ENCODE peak calls at places on chromosomes 16 and 17, in nine cellular contexts. E, U, O, M, P, B, K, T and J are unnamed samples.
A peak's percentile ranks its signal among the peaks of the same experiment; 100 is the strongest.

GRCh38 chr17:61627658-61628057 is 36.6 kb upstream of the NACA2 start:
- DNase-seq in E (no peak), U (no peak), O (no peak), M (no peak), P (no peak), B (no peak), K (no peak), T (no peak), J (no peak)

GRCh38 chr17:6639651-6640535 is 618 bp downstream of the KIAA0753 start:
- DNase-seq in E (no peak), U (peak; percentile 29), O (peak; percentile 38), M (peak; percentile 89), P (peak; percentile 27), B (no peak), K (no peak), T (peak; percentile 41), J (no peak)

GRCh38 chr17:71302721-71303549 is 817.9 kb upstream of the SOX9 start:
- DNase-seq in E (no peak), U (no peak), O (no peak), M (no peak), P (no peak), B (no peak), K (no peak), T (no peak), J (no peak)

GRCh38 chr17:4604111-4604644 is 19.8 kb downstream of the SMTNL2 start:
- DNase-seq in E (peak; percentile 65), U (peak; percentile 23), O (peak; percentile 62), M (peak; percentile 71), P (no peak), B (no peak), K (peak; percentile 60), T (peak; percentile 87), J (peak; percentile 34)

GRCh38 chr16:86931410-86931941 is 353.1 kb downstream of the FOXL1 start:
- DNase-seq in E (no peak), U (peak; percentile 18), O (peak; percentile 89), M (peak; percentile 79), P (no peak), B (no peak), K (no peak), T (peak; percentile 84), J (peak; percentile 16)

GRCh38 chr17:20230924-20231323 is 221.8 kb downstream of the SPECC1 start:
- DNase-seq in E (no peak), U (no peak), O (no peak), M (no peak), P (no peak), B (no peak), K (no peak), T (no peak), J (no peak)

GRCh38 chr17:8621585-8621984 is 8.9 kb downstream of the MYH10 start:
- DNase-seq in E (no peak), U (no peak), O (peak; percentile 59), M (no peak), P (no peak), B (no peak), K (no peak), T (no peak), J (no peak)

GRCh38 chr16:30104492-30104891 is 8.5 kb upstream of the YPEL3 start:
- DNase-seq in E (peak; percentile 58), U (no peak), O (no peak), M (no peak), P (no peak), B (no peak), K (no peak), T (no peak), J (no peak)

GRCh38 chr16:25419681-25420080 is 162.0 kb upstream of the ZKSCAN2 start:
- DNase-seq in E (no peak), U (no peak), O (no peak), M (no peak), P (no peak), B (no peak), K (no peak), T (no peak), J (no peak)

GRCh38 chr17:77593081-77593480 is 365.4 kb upstream of the TNRC6C start:
- DNase-seq in E (no peak), U (no peak), O (no peak), M (peak; percentile 24), P (no peak), B (no peak), K (no peak), T (no peak), J (no peak)

GRCh38 chr16:48041861-48042435 is 113.8 kb downstream of the ABCC12 start:
- DNase-seq in E (no peak), U (peak; percentile 2), O (no peak), M (no peak), P (no peak), B (no peak), K (no peak), T (no peak), J (no peak)

GRCh38 chr17:32590974-32591373 is 104.2 kb downstream of the CDK5R1 start:
- DNase-seq in E (no peak), U (no peak), O (no peak), M (no peak), P (no peak), B (no peak), K (no peak), T (no peak), J (peak; percentile 13)

GRCh38 chr16:66604376-66605176 is at the start of gene CMTM3:
- DNase-seq in E (peak; percentile 59), U (peak; percentile 64), O (peak; percentile 45), M (peak; percentile 88), P (peak; percentile 67), B (no peak), K (peak; percentile 73), T (peak; percentile 66), J (peak; percentile 56)

GRCh38 chr17:61073799-61074513 is 325.7 kb upstream of the TBX2 start:
- DNase-seq in E (no peak), U (no peak), O (no peak), M (no peak), P (no peak), B (no peak), K (no peak), T (no peak), J (no peak)

GRCh38 chr17:49387374-49388289 is 25.6 kb upstream of the ZNF652 start:
- DNase-seq in E (no peak), U (no peak), O (no peak), M (no peak), P (no peak), B (no peak), K (no peak), T (no peak), J (no peak)

GRCh38 chr16:14364386-14365199 is 265.5 kb downstream of the PARN start:
- DNase-seq in E (peak; percentile 35), U (peak; percentile 83), O (peak; percentile 89), M (no peak), P (no peak), B (no peak), K (no peak), T (no peak), J (no peak)

DNA sequence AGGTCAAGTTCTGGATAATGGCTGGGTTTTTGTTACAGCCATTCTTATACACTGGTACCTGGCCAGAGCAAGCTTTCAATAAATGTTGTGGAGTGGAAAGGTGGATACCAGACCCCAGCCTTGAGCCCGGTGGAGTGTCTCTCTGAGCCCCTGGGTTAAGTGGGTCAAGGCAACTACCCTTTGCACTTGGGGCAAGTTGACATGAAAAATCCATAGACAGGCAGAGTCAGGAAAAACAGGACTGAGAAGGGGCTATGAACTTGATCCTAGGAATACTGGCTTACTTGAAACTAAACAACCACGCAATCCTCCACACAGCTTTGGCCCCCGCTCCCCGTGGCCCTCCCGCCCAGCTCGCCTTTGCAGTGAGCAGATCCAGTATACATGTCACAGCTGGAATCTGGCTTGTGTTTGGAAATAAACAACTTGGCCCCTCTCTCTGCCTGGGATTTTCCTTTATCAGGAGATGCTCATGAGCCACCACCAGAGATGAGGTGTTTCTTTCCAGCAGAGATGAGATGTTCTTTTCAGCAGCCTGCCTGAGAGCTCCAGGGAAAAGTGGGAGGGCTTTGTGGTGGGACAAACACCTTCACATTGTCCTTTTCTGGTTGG is 65.9 kb downstream of the KSR1 start:
- DNase-seq in E (no peak), U (no peak), O (no peak), M (peak; percentile 20), P (no peak), B (no peak), K (no peak), T (no peak), J (no peak)
- H3K4me1 ChIP-seq in E (peaks cover 3% of the 10 kb centered on the region), U (peaks cover 41% of the 10 kb centered on the region), O (peaks cover 43% of the 10 kb centered on the region), M (peaks cover 61% of the 10 kb centered on the region), P (no peaks in the 10 kb centered on the region), B (no peaks in the 10 kb centered on the region), K (no peaks in the 10 kb centered on the region), T (peaks cover 16% of the 10 kb centered on the region), J (peaks cover 93% of the 10 kb centered on the region)

GRCh38 chr16:57630402-57630787 is 2.0 kb downstream of the ADGRG1 start:
- DNase-seq in E (no peak), U (no peak), O (no peak), M (no peak), P (no peak), B (no peak), K (no peak), T (no peak), J (no peak)
- H3K4me3 ChIP-seq in E (peak overlapping the region; percentile 33), U (peak overlapping the region; percentile 30), O (no peak overlapping the region), M (no peak overlapping the region), P (no peak overlapping the region), B (no peak overlapping the region), K (peak overlapping the region; percentile 28), T (peak overlapping the region; percentile 13), J (no peak overlapping the region)

DNA sequence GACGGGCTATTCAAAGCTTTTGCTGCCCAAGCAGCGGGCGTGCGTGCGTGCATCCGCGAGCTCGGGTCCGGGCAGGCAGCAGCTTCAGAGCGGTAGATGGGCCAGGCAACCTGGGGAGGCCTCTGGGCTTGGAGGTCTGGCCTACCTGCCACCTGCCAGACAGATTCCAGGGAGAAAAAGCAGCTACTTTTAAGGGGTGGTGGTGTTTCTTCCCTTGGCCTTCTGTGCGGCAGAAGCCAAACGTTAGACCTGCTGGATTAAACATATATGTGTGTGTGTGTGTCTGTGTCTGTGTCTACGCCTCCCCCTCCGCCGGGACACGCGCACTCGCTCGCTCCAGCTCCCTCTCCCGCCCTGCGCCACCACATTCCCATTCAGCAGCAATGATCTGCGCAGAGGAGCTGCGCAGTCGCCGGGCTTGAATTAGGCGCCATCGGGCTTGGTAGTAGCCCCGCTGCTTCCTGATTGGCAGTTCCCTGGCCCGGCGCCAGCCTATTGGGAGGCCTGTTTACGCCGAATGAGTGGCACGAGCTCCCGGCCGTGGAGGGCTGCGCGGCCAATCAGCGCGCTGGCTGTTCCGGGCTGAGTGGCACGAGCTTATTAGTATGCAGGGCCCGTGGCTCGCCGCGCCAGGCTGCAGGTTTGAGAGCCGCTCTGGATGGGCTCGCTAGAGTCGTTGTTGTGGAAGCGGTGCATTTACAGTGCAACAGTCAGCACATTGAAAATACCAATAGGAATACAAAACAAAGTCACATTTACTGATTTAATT is at the start of gene BAHCC1:
- DNase-seq in E (peak; percentile 100), U (peak; percentile 100), O (peak; percentile 100), M (peak; percentile 96), P (peak; percentile 85), B (peak; percentile 100), K (peak; percentile 100), T (peak; percentile 100), J (peak; percentile 100)
- TF ChIP-seq POLR2A in E (no peak), U (peak; percentile 81), O (peak; percentile 94), M (no peak), P (peak; percentile 99), B (peak; percentile 97), K (peak; percentile 96), T (peak; percentile 55), J (peak; percentile 98)

DNA sequence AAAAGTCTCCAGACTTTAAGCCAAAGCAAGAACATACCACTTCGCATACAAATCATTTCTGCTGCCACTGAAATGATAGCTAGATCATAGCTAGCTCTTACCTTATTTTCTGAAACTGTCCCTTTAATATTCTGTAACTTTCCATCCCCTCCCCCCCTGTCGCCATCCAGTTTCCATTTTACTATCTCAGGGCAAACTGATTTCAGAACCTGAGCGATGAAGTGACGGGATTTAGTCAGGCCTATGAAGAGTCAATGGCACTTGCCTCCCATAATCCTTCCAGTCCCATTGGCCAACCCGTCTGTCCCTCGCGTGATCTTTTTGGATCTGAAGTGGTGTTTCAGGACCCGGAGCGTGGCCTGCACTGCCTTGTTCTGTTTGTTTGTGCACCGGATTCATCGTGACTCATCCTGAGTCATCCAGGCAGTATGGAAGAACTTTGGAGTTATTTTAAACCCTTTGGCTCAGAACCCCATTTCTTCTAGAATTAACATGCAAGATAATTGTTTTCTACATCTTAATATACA is 199.8 kb upstream of the CHMP6 start:
- DNase-seq in E (peak; percentile 41), U (peak; percentile 32), O (peak; percentile 100), M (no peak), P (peak; percentile 27), B (no peak), K (peak; percentile 79), T (peak; percentile 75), J (peak; percentile 57)
- H3K4me1 ChIP-seq in E (peaks cover 17% of the 10 kb centered on the region), U (peaks cover 3% of the 10 kb centered on the region), O (peaks cover 51% of the 10 kb centered on the region), M (peaks cover 54% of the 10 kb centered on the region), P (no peaks in the 10 kb centered on the region), B (no peaks in the 10 kb centered on the region), K (peaks cover 7% of the 10 kb centered on the region), T (peaks cover 49% of the 10 kb centered on the region), J (no peaks in the 10 kb centered on the region)